ENCODE peak calls at places on chromosome 21, in four cellular contexts. I, J, Z and U are unnamed samples.

GRCh38 chr21:16455526-16455925 is 725.7 kb downstream of the USP25 start:
- DNase-seq in I (no peak), J (no peak), Z (no peak), U (no peak)

GRCh38 chr21:39489380-39489924 is 37.7 kb downstream of the SH3BGR start:
- DNase-seq in I (no peak), Z (no peak), J (no peak), U (no peak)

GRCh38 chr21:23394458-23394857 is 2212.8 kb downstream of the MRPL39 start:
- DNase-seq in J (no peak), I (no peak), Z (no peak), U (no peak)

GRCh38 chr21:32338209-32338921 is 39.7 kb downstream of the MRAP start:
- DNase-seq in J (no peak), Z (no peak), I (no peak), U (no peak)

GRCh38 chr21:26366781-26367180 is 196.2 kb upstream of the APP start:
- DNase-seq in Z (no peak), I (no peak), J (no peak), U (no peak)

GRCh38 chr21:28699591-28700259 is 293.0 kb downstream of the LTN1 start:
- DNase-seq in J (no peak), Z (no peak), I (no peak), U (no peak)

GRCh38 chr21:32334980-32335471 is 36.4 kb downstream of the MRAP start:
- DNase-seq in J (no peak), I (no peak), Z (no peak), U (no peak)

GRCh38 chr21:25722631-25723030 is 12.1 kb downstream of the ATP5PF start:
- DNase-seq in I (no peak), Z (no peak), J (no peak), U (no peak)

GRCh38 chr21:28333455-28334108 is 659.1 kb downstream of the LTN1 start:
- DNase-seq in Z (no peak), J (no peak), I (no peak), U (no peak)

GRCh38 chr21:25903599-25903998 is 168.8 kb downstream of the GABPA start:
- DNase-seq in I (no peak), Z (no peak), J (no peak), U (no peak)

GRCh38 chr21:33051925-33052324 is 18.0 kb upstream of the OLIG1 start:
- DNase-seq in J (no peak), Z (no peak), I (no peak), U (no peak)

GRCh38 chr21:9837946-9838801 is 683.2 kb upstream of the TPTE start:
- DNase-seq in J (no peak), I (peak; percentile 61), Z (peak; percentile 35), U (no peak)

GRCh38 chr21:45020629-45021427 is 53.6 kb upstream of the ADARB1 start:
- DNase-seq in Z (no peak), I (no peak), J (no peak), U (no peak)

GRCh38 chr21:44318489-44319285 is 18.8 kb downstream of the PFKL start:
- DNase-seq in J (no peak), Z (no peak), I (no peak), U (no peak)

GRCh38 chr21:17387030-17387617 is 125.7 kb upstream of the CXADR start:
- DNase-seq in J (no peak), Z (peak; percentile 41), I (peak; percentile 52), U (peak; percentile 14)

GRCh38 chr21:32426592-32427051 is 14.1 kb downstream of the EVA1C start:
- DNase-seq in Z (peak; percentile 6), J (no peak), I (no peak), U (no peak)

GRCh38 chr21:16342932-16343331 is 613.1 kb downstream of the USP25 start:
- DNase-seq in Z (no peak), I (no peak), J (no peak), U (no peak)

DNA sequence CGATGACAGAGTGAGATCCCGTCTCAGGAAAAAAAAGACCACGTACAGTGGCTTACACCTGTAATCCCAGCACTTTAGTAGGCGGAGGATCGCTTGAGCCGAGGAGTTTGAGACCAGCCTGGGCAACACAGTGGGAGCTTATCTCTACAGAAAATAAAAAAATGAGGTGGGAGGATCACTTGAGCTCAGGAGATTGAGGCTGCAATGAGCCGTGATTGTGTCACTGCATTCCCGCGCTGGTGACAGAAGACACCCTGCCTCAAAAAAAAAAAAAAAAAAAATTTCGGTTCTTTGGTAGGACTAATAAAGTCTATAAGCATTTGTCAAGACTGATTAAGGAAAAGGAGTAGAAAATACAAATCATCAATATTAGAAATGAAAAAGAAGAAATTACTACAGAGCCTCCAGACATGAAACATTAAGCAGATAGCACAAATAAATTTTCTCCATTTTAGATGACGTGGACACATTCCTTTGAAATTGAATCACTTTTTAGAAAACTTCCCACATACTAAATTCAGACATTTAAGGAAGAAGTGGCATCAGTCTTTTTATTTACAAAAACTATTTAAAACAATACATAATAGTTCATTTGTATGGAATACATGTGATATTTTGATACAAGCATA is 30.4 kb downstream of the MORC3 start:
- DNase-seq in Z (no peak), J (no peak), I (no peak), U (no peak)
- TF ChIP-seq TEAD4 in Z (no peak), J (no peak), I (no peak), U (no peak)

GRCh38 chr21:34574581-34574980 is 40.3 kb downstream of the RCAN1 start:
- DNase-seq in J (no peak), I (no peak), Z (no peak), U (no peak)
- TF ChIP-seq TEAD4 in J (no peak), I (no peak), Z (no peak), U (no peak)

GRCh38 chr21:46570631-46571030 is 34.3 kb downstream of the S100B start:
- DNase-seq in J (no peak), Z (no peak), I (no peak), U (no peak)
- TF ChIP-seq TEAD4 in J (no peak), Z (no peak), I (no peak), U (no peak)

DNA sequence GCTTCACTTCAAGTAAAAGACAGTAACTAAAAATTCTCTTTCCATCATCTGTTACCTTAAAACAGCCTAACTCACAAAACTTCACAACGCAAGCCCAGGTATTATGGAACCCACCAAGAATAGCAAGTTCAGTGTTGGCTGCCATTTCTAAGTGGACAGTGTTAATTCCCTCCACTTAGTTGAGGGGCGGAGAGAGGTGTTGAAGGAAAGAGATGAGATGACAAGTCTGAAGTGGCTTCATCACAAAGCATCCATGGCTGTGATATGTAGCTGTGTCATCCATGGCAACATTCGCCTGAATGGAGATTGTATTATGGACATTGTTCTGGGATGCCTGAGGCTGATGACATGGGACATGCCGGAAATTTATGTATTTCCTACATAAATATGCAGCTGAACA is 101.8 kb downstream of the SIM2 start:
- DNase-seq in I (no peak), J (no peak), Z (no peak), U (no peak)
- TF ChIP-seq TEAD4 in I (no peak), J (no peak), Z (no peak), U (no peak)

GRCh38 chr21:22355949-22356348 is 1357.7 kb downstream of the NCAM2 start:
- DNase-seq in I (no peak), J (no peak), Z (no peak), U (no peak)

GRCh38 chr21:22351076-22351475 is 1352.9 kb downstream of the NCAM2 start:
- DNase-seq in J (no peak), I (no peak), Z (no peak), U (no peak)

GRCh38 chr21:22352088-22352487 is 1353.9 kb downstream of the NCAM2 start:
- DNase-seq in I (no peak), J (no peak), Z (no peak), U (no peak)

DNA sequence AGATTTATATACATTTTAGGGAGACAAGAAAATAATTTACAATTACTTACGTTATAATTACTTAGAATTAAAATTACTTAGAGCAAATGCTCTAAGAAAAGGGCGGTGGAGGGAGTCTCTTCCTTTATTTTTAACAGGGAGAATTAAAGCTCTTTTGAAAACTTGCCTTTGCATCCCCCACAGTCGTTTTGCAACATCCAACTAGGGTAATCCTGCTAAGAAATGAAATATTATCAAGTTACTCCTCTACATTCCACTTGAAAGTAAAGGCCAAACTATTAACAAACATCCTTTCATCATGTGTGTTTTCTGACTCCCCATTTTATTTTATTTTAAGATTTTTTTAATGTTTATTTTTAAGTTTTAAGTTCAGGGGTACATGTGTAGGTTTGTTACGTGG is 1358.5 kb downstream of the NCAM2 start:
- DNase-seq in Z (no peak), J (no peak), I (no peak), U (no peak)
- TF ChIP-seq TEAD4 in Z (no peak), J (no peak), I (no peak), U (no peak)

DNA sequence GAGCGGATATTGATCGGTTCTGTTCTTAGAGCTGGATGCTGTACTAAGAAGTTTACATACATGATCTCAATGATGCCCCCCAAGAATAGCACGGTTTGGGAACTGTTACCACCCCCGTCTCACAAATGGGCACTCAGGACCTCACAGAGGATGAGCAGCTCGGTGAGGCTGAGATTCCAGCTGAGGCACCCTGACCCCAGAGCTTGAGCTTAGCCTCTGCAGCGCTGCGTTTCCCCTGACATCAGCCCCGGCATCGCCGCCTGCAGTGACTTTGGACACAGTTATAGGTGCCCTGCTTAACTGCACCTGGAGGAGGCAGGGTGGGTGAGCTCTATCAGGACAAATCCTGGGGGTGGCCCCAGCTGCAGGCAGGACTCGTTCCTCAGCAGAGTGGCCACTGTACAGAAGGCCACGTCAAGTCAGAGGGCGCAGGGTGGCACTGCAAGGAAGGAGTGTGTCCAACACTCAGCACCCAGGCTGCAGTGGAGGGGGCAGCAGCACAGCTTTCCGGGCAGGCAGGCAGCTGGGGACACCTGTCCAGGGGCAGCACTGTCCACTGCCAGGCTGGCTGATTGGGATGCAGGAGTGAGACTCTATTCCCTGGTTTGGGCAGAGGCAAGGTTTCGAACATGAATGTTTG is 65.8 kb upstream of the ABCG1 start:
- DNase-seq in J (no peak), Z (no peak), I (no peak), U (no peak)
- TF ChIP-seq TEAD4 in J (no peak), Z (no peak), I (no peak), U (no peak)